ENCODE peak calls at places on chromosomes 3 and 15, in six cellular contexts. J is nephron progenitor cell, T is A549, B is epithelial cell of esophagus, S is endothelial cell, O is MCF 10A. R is an unnamed sample.

GRCh38 chr15:100972975-100973350 is 53.8 kb downstream of the LRRK1 start:
- DNase-seq in J (peak), T (no peak), B (no peak), S (no peak), O (no peak), R (no peak)

GRCh38 chr3:124885466-124886167 is 1.5 kb downstream of the ITGB5 start:
- DNase-seq in J (peak), T (no peak), B (no peak), S (no peak), O (peak), R (no peak)

GRCh38 chr3:146953523-146954125 is 348.5 kb upstream of the PLSCR5 start:
- DNase-seq in J (no peak), T (no peak), B (no peak), S (no peak), O (no peak), R (no peak)

GRCh38 chr3:46812237-46812791 is 50.9 kb downstream of the MYL3 start:
- DNase-seq in J (peak), T (peak), B (peak), S (peak), O (peak), R (peak)

GRCh38 chr3:118548434-118548833 is 486.2 kb downstream of the IGSF11 start:
- DNase-seq in J (no peak), T (no peak), B (peak), S (no peak), O (peak), R (no peak)

GRCh38 chr3:140236836-140237476 is 302.0 kb downstream of the CLSTN2 start:
- DNase-seq in J (no peak), T (no peak), B (no peak), S (no peak), O (peak), R (no peak)

GRCh38 chr15:89648106-89649012 is 6.9 kb downstream of the KIF7 start:
- DNase-seq in J (no peak), T (no peak), B (no peak), S (no peak), O (no peak), R (no peak)

GRCh38 chr15:67501177-67501835 is 19.6 kb upstream of the C15orf61 start:
- DNase-seq in J (no peak), T (no peak), B (peak), S (no peak), O (peak), R (peak)

GRCh38 chr3:187063286-187064081 is 75.8 kb downstream of the RPL39L start:
- DNase-seq in J (no peak), T (no peak), B (peak), S (no peak), O (peak), R (no peak)

GRCh38 chr3:23161896-23162570 is 41.1 kb upstream of the UBE2E2 start:
- DNase-seq in J (no peak), T (no peak), B (peak), S (no peak), O (peak), R (peak)

GRCh38 chr3:12954891-12955650 is 113.7 kb upstream of the RPL32 start:
- DNase-seq in J (no peak), T (no peak), B (peak), S (no peak), O (peak), R (no peak)

GRCh38 chr3:107373896-107374295 is 3.3 kb upstream of the CCDC54 start:
- DNase-seq in J (no peak), T (no peak), B (no peak), S (no peak), O (no peak), R (no peak)

GRCh38 chr3:127786358-127787070 is 35.8 kb downstream of the MGLL start:
- DNase-seq in J (no peak), T (no peak), B (no peak), S (no peak), O (no peak), R (no peak)

GRCh38 chr3:142180761-142181362 is 31.5 kb upstream of the TFDP2 start:
- DNase-seq in J (peak), T (peak), B (peak), S (peak), O (peak), R (peak)

GRCh38 chr15:91193059-91193715 is 93.1 kb downstream of the SV2B start:
- DNase-seq in J (no peak), T (no peak), B (no peak), S (no peak), O (no peak), R (no peak)

GRCh38 chr15:69489101-69489571 is 36.5 kb downstream of the RPLP1 start:
- DNase-seq in J (no peak), T (no peak), B (no peak), S (no peak), O (no peak), R (no peak)

GRCh38 chr15:61216519-61216918 is 12.6 kb downstream of the RORA start:
- DNase-seq in J (no peak), T (no peak), B (no peak), S (no peak), O (peak), R (no peak)

GRCh38 chr3:170809021-170809974 is 60.7 kb downstream of the RPL22L1 start:
- DNase-seq in J (peak), T (peak), B (peak), S (peak), O (peak), R (peak)

GRCh38 chr3:113269661-113270060 is 58.3 kb downstream of the BOC start:
- DNase-seq in J (no peak), T (no peak), B (no peak), S (no peak), O (no peak), R (no peak)

GRCh38 chr3:56467108-56467507 is 1.2 kb downstream of the ERC2 start:
- DNase-seq in J (peak), T (peak), B (peak), S (peak), O (peak), R (peak)

GRCh38 chr3:13884851-13885703 is 5.2 kb upstream of the WNT7A start:
- DNase-seq in J (peak), T (peak), B (peak), S (peak), O (peak), R (peak)

GRCh38 chr3:46380471-46381215 is 9.9 kb downstream of the CCR5 start:
- DNase-seq in J (no peak), T (no peak), B (peak), S (no peak), O (no peak), R (no peak)

GRCh38 chr3:99751649-99752048 is 66.0 kb upstream of the CMSS1 start:
- DNase-seq in J (no peak), T (no peak), B (peak), S (no peak), O (peak), R (no peak)

GRCh38 chr3:65483475-65483874 is 555.2 kb downstream of the MAGI1 start:
- DNase-seq in J (no peak), T (no peak), B (peak), S (peak), O (no peak), R (no peak)

GRCh38 chr3:190513409-190514162 is at the start of gene IL1RAP:
- DNase-seq in J (peak), T (peak), B (peak), S (peak), O (peak), R (peak)
- TF ChIP-seq CTCF in J (peak), T (peak), B (no peak), S (peak), O (peak), R (peak)

DNA sequence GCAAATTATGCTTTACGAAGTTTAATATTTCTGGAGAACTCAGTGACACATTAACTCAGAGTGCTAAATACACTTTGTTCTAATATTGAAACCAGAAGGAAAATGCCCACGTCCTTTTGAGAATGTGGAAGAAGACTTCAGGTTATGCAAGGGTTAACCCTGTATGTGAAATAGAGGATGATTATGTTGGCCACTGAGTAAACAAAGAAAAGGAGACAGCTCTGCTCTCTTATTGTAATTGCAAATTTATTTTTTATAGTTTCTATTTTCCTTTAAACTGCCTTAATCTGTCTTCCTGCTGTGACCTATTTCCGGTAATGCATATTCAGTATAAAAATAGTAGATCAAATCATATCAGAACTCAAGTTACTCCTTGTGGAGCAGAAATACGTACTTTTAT is 1239.2 kb downstream of the ROBO2 start:
- DNase-seq in J (no peak), T (no peak), B (no peak), S (no peak), O (no peak), R (no peak)
- TF ChIP-seq CTCF in J (no peak), T (no peak), B (no peak), S (no peak), O (no peak), R (no peak)

GRCh38 chr3:41448396-41448795 is 249.1 kb downstream of the CTNNB1 start:
- DNase-seq in J (no peak), T (no peak), B (peak), S (no peak), O (no peak), R (no peak)
- TF ChIP-seq CTCF in J (no peak), T (no peak), B (peak), S (no peak), O (no peak), R (no peak)

GRCh38 chr3:97256060-97256459 is 441.7 kb downstream of the EPHA6 start:
- DNase-seq in J (no peak), T (no peak), B (peak), S (no peak), O (no peak), R (no peak)
- TF ChIP-seq CTCF in J (peak), T (no peak), B (peak), S (no peak), O (peak), R (no peak)

GRCh38 chr15:80834402-80834801 is 55.2 kb downstream of the CEMIP start:
- DNase-seq in J (no peak), T (no peak), B (no peak), S (no peak), O (no peak), R (no peak)

GRCh38 chr15:80834906-80835305 is 55.7 kb downstream of the CEMIP start:
- DNase-seq in J (no peak), T (no peak), B (no peak), S (no peak), O (no peak), R (no peak)

GRCh38 chr15:80836223-80836622 is 57.1 kb downstream of the CEMIP start:
- DNase-seq in J (no peak), T (no peak), B (no peak), S (no peak), O (no peak), R (no peak)

GRCh38 chr15:80836991-80837390 is 57.8 kb downstream of the CEMIP start:
- DNase-seq in J (no peak), T (no peak), B (no peak), S (no peak), O (no peak), R (no peak)

DNA sequence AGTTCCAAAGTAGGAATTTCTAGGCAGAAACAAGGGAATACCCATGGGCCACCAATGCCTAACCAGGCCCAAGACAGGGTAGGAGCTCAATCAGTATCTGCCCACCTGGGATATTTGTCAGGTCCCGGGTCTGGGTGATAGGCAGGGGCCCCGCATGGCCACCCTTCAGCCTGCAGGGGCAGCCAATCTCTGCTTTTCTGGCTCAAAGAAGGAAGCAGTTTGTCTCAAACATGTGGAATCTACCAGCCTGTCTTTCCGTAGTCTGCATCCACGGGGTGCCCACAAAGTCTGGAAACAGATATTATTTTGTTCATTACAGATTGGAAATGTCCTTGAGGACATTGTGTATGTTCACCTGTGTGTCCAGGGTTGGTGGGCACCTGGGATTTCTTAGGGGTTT is 56.2 kb downstream of the CEMIP start:
- DNase-seq in J (no peak), T (peak), B (no peak), S (no peak), O (no peak), R (no peak)
- TF ChIP-seq CTCF in J (no peak), T (no peak), B (peak), S (no peak), O (no peak), R (no peak)

GRCh38 chr3:32154180-32154579 is 47.8 kb downstream of the GPD1L start:
- DNase-seq in J (no peak), T (no peak), B (peak), S (peak), O (no peak), R (no peak)
- TF ChIP-seq CTCF in J (peak), T (peak), B (peak), S (no peak), O (no peak), R (no peak)

DNA sequence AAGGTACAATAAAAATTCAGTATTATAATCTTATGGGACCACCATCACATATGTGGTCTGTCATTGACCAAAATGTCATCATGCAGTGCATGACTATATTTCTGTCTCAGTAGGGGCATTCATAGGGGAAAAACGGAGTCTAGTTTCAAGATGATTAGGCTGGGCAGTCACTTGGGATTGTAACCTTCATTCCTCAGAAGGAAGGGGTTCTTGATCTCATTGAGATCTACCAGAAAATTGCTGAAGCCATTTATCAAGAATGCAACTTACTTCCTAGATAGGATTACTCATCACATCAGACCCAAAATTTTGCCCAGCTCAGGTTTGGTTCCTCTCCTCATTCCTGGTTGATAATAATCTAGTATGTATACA is 37.3 kb downstream of the BTD start:
- DNase-seq in J (no peak), T (no peak), B (no peak), S (no peak), O (no peak), R (no peak)
- TF ChIP-seq CTCF in J (no peak), T (no peak), B (no peak), S (no peak), O (no peak), R (no peak)

R was measured in GM20000.